ENCODE peak calls at places on chromosomes 13 and 19, in eight cellular contexts. One of them, this sample, is unnamed.

GRCh38 chr19:55210120-55210493 is 806 bp upstream of the PTPRH start:
- DNase-seq in dorsolateral prefrontal cortex: no peak
- DNase-seq in AG10803: peak; percentile 92
- DNase-seq in tibial artery: no peak
- DNase-seq in cardiac fibroblast: peak; percentile 96
- DNase-seq in heart right ventricle: no peak
- DNase-seq in mucosa of descending colon: no peak
- DNase-seq in A549: peak; percentile 96
- DNase-seq in this sample: no peak

GRCh38 chr13:73767747-73768315 is 366.4 kb downstream of the KLF12 start:
- DNase-seq in tibial artery: no peak
- DNase-seq in heart right ventricle: no peak
- DNase-seq in cardiac fibroblast: peak; percentile 17
- DNase-seq in mucosa of descending colon: peak; percentile 47
- DNase-seq in AG10803: no peak
- DNase-seq in A549: peak; percentile 1
- DNase-seq in dorsolateral prefrontal cortex: no peak
- DNase-seq in this sample: no peak

GRCh38 chr13:20221772-20222171 is 10.3 kb downstream of the GJB6 start:
- DNase-seq in mucosa of descending colon: no peak
- DNase-seq in A549: no peak
- DNase-seq in heart right ventricle: no peak
- DNase-seq in dorsolateral prefrontal cortex: no peak
- DNase-seq in AG10803: peak; percentile 61
- DNase-seq in tibial artery: no peak
- DNase-seq in cardiac fibroblast: no peak
- DNase-seq in this sample: no peak

GRCh38 chr13:100403675-100404074 is 184.9 kb downstream of the GGACT start:
- DNase-seq in tibial artery: no peak
- DNase-seq in A549: no peak
- DNase-seq in AG10803: no peak
- DNase-seq in cardiac fibroblast: no peak
- DNase-seq in heart right ventricle: no peak
- DNase-seq in mucosa of descending colon: no peak
- DNase-seq in dorsolateral prefrontal cortex: no peak
- DNase-seq in this sample: no peak

GRCh38 chr13:99320693-99321481 is 13.7 kb upstream of the GPR183 start:
- DNase-seq in mucosa of descending colon: no peak
- DNase-seq in cardiac fibroblast: peak; percentile 96
- DNase-seq in heart right ventricle: no peak
- DNase-seq in tibial artery: no peak
- DNase-seq in dorsolateral prefrontal cortex: no peak
- DNase-seq in AG10803: peak; percentile 88
- DNase-seq in A549: peak; percentile 42
- DNase-seq in this sample: no peak

GRCh38 chr19:4582980-4583842 is 23.7 kb upstream of the SEMA6B start:
- DNase-seq in cardiac fibroblast: no peak
- DNase-seq in dorsolateral prefrontal cortex: no peak
- DNase-seq in mucosa of descending colon: no peak
- DNase-seq in A549: no peak
- DNase-seq in heart right ventricle: no peak
- DNase-seq in tibial artery: no peak
- DNase-seq in AG10803: no peak
- DNase-seq in this sample: no peak

GRCh38 chr13:26476111-26476743 is 81.3 kb upstream of the WASF3 start:
- DNase-seq in AG10803: peak; percentile 71
- DNase-seq in cardiac fibroblast: peak; percentile 75
- DNase-seq in heart right ventricle: no peak
- DNase-seq in A549: no peak
- DNase-seq in tibial artery: no peak
- DNase-seq in mucosa of descending colon: no peak
- DNase-seq in dorsolateral prefrontal cortex: no peak
- DNase-seq in this sample: no peak

GRCh38 chr19:36081385-36081784 is 26.7 kb downstream of the WDR62 start:
- DNase-seq in dorsolateral prefrontal cortex: peak; percentile 69
- DNase-seq in A549: no peak
- DNase-seq in AG10803: peak; percentile 9
- DNase-seq in mucosa of descending colon: no peak
- DNase-seq in cardiac fibroblast: peak; percentile 5
- DNase-seq in tibial artery: no peak
- DNase-seq in heart right ventricle: no peak
- DNase-seq in this sample: no peak

GRCh38 chr13:112510002-112510780 is 77.8 kb downstream of the TUBGCP3 start:
- DNase-seq in AG10803: peak; percentile 78
- DNase-seq in dorsolateral prefrontal cortex: peak; percentile 37
- DNase-seq in heart right ventricle: no peak
- DNase-seq in mucosa of descending colon: peak; percentile 11
- DNase-seq in cardiac fibroblast: peak; percentile 67
- DNase-seq in tibial artery: no peak
- DNase-seq in A549: peak; percentile 72
- DNase-seq in this sample: no peak

GRCh38 chr19:55491546-55492360 is 3.5 kb downstream of the SSC5D start:
- DNase-seq in dorsolateral prefrontal cortex: no peak
- DNase-seq in AG10803: peak; percentile 23
- DNase-seq in mucosa of descending colon: no peak
- DNase-seq in tibial artery: no peak
- DNase-seq in A549: no peak
- DNase-seq in heart right ventricle: no peak
- DNase-seq in cardiac fibroblast: no peak
- DNase-seq in this sample: no peak

GRCh38 chr19:16714702-16715294 is 4.8 kb upstream of the NWD1 start:
- DNase-seq in tibial artery: peak; percentile 67
- DNase-seq in A549: peak; percentile 52
- DNase-seq in AG10803: peak; percentile 19
- DNase-seq in mucosa of descending colon: peak; percentile 73
- DNase-seq in heart right ventricle: peak; percentile 47
- DNase-seq in dorsolateral prefrontal cortex: peak; percentile 65
- DNase-seq in cardiac fibroblast: peak; percentile 56
- DNase-seq in this sample: no peak

GRCh38 chr19:14138576-14139265 is 2.3 kb upstream of the ASF1B start:
- DNase-seq in heart right ventricle: no peak
- DNase-seq in mucosa of descending colon: no peak
- DNase-seq in tibial artery: no peak
- DNase-seq in AG10803: no peak
- DNase-seq in dorsolateral prefrontal cortex: no peak
- DNase-seq in cardiac fibroblast: peak; percentile 57
- DNase-seq in A549: no peak
- DNase-seq in this sample: no peak

GRCh38 chr19:661427-662196 is 1.4 kb downstream of the RNF126 start:
- DNase-seq in heart right ventricle: no peak
- DNase-seq in dorsolateral prefrontal cortex: no peak
- DNase-seq in cardiac fibroblast: peak; percentile 29
- DNase-seq in mucosa of descending colon: peak; percentile 68
- DNase-seq in A549: no peak
- DNase-seq in AG10803: no peak
- DNase-seq in tibial artery: no peak
- DNase-seq in this sample: no peak
- H3K4me3 ChIP-seq in heart right ventricle: peak overlapping the region; percentile 87
- H3K4me3 ChIP-seq in dorsolateral prefrontal cortex: peak overlapping the region; percentile 99
- H3K4me3 ChIP-seq in cardiac fibroblast: peak overlapping the region; percentile 81
- H3K4me3 ChIP-seq in mucosa of descending colon: peak overlapping the region; percentile 100
- H3K4me3 ChIP-seq in A549: peak overlapping the region; percentile 100
- H3K4me3 ChIP-seq in AG10803: peak overlapping the region; percentile 78
- H3K4me3 ChIP-seq in tibial artery: peak overlapping the region; percentile 79
- H3K4me3 ChIP-seq in this sample: peak overlapping the region; percentile 100

GRCh38 chr13:106685142-106685541 is 117.2 kb upstream of the ARGLU1 start:
- DNase-seq in A549: no peak
- DNase-seq in dorsolateral prefrontal cortex: no peak
- DNase-seq in cardiac fibroblast: no peak
- DNase-seq in AG10803: no peak
- DNase-seq in heart right ventricle: no peak
- DNase-seq in mucosa of descending colon: no peak
- DNase-seq in tibial artery: no peak
- DNase-seq in this sample: no peak

GRCh38 chr13:106683179-106683578 is 115.2 kb upstream of the ARGLU1 start:
- DNase-seq in heart right ventricle: no peak
- DNase-seq in tibial artery: no peak
- DNase-seq in dorsolateral prefrontal cortex: no peak
- DNase-seq in cardiac fibroblast: no peak
- DNase-seq in A549: no peak
- DNase-seq in mucosa of descending colon: no peak
- DNase-seq in AG10803: no peak
- DNase-seq in this sample: no peak

GRCh38 chr13:106688940-106689339 is 121.0 kb upstream of the ARGLU1 start:
- DNase-seq in A549: no peak
- DNase-seq in mucosa of descending colon: no peak
- DNase-seq in dorsolateral prefrontal cortex: no peak
- DNase-seq in cardiac fibroblast: no peak
- DNase-seq in AG10803: no peak
- DNase-seq in tibial artery: no peak
- DNase-seq in heart right ventricle: no peak
- DNase-seq in this sample: no peak

GRCh38 chr13:106680796-106681482 is 113.0 kb upstream of the ARGLU1 start:
- DNase-seq in A549: no peak
- DNase-seq in tibial artery: no peak
- DNase-seq in heart right ventricle: peak; percentile 23
- DNase-seq in cardiac fibroblast: no peak
- DNase-seq in mucosa of descending colon: no peak
- DNase-seq in dorsolateral prefrontal cortex: peak; percentile 45
- DNase-seq in AG10803: no peak
- DNase-seq in this sample: no peak

DNA sequence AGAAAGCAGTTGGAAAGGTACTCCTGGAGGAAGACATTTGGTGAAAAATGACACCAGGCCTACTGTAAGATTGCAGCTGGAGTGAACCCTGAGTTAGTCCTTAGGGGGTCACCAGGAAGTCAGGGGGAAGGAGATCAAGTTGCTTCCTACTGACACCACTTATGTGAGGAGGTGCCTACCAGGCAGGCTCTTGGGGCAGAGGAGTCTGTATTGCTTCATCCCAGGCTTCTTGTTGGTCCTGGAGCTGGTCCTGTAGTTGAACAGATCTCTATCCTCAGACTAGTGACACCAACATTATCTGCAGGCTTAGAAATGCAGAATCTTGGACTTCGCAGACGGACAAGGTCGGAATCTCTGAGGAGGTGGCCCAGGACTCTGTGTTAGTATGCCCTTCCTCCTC is 116.0 kb upstream of the ARGLU1 start:
- DNase-seq in mucosa of descending colon: no peak
- DNase-seq in tibial artery: no peak
- DNase-seq in heart right ventricle: no peak
- DNase-seq in AG10803: no peak
- DNase-seq in dorsolateral prefrontal cortex: no peak
- DNase-seq in cardiac fibroblast: no peak
- DNase-seq in A549: no peak
- DNase-seq in this sample: no peak
- TF ChIP-seq CTCF in mucosa of descending colon: no peak
- TF ChIP-seq CTCF in tibial artery: no peak
- TF ChIP-seq CTCF in heart right ventricle: no peak
- TF ChIP-seq CTCF in AG10803: no peak
- TF ChIP-seq CTCF in dorsolateral prefrontal cortex: no peak
- TF ChIP-seq CTCF in cardiac fibroblast: no peak
- TF ChIP-seq CTCF in A549: no peak
- TF ChIP-seq CTCF in this sample: no peak

GRCh38 chr19:29495971-29496441 is 29.8 kb upstream of the VSTM2B start:
- DNase-seq in AG10803: no peak
- DNase-seq in dorsolateral prefrontal cortex: peak; percentile 22
- DNase-seq in cardiac fibroblast: no peak
- DNase-seq in mucosa of descending colon: no peak
- DNase-seq in heart right ventricle: no peak
- DNase-seq in tibial artery: peak; percentile 45
- DNase-seq in A549: no peak
- DNase-seq in this sample: no peak

GRCh38 chr19:29499261-29499920 is 26.4 kb upstream of the VSTM2B start:
- DNase-seq in A549: peak; percentile 22
- DNase-seq in cardiac fibroblast: no peak
- DNase-seq in AG10803: no peak
- DNase-seq in heart right ventricle: no peak
- DNase-seq in mucosa of descending colon: no peak
- DNase-seq in tibial artery: peak; percentile 33
- DNase-seq in dorsolateral prefrontal cortex: peak; percentile 22
- DNase-seq in this sample: no peak

GRCh38 chr19:29495091-29495490 is 30.7 kb upstream of the VSTM2B start:
- DNase-seq in A549: no peak
- DNase-seq in cardiac fibroblast: no peak
- DNase-seq in dorsolateral prefrontal cortex: peak; percentile 2
- DNase-seq in heart right ventricle: no peak
- DNase-seq in tibial artery: peak; percentile 24
- DNase-seq in AG10803: no peak
- DNase-seq in mucosa of descending colon: no peak
- DNase-seq in this sample: no peak

GRCh38 chr19:29497686-29498436 is 27.9 kb upstream of the VSTM2B start:
- DNase-seq in heart right ventricle: no peak
- DNase-seq in mucosa of descending colon: no peak
- DNase-seq in dorsolateral prefrontal cortex: peak; percentile 19
- DNase-seq in A549: no peak
- DNase-seq in cardiac fibroblast: no peak
- DNase-seq in AG10803: no peak
- DNase-seq in tibial artery: peak; percentile 43
- DNase-seq in this sample: no peak

GRCh38 chr19:29497241-29497640 is 28.6 kb upstream of the VSTM2B start:
- DNase-seq in heart right ventricle: no peak
- DNase-seq in dorsolateral prefrontal cortex: peak; percentile 5
- DNase-seq in cardiac fibroblast: no peak
- DNase-seq in tibial artery: peak; percentile 42
- DNase-seq in AG10803: no peak
- DNase-seq in mucosa of descending colon: no peak
- DNase-seq in A549: no peak
- DNase-seq in this sample: no peak
- H3K4me3 ChIP-seq in heart right ventricle: no peak overlapping the region
- H3K4me3 ChIP-seq in dorsolateral prefrontal cortex: no peak overlapping the region
- H3K4me3 ChIP-seq in cardiac fibroblast: no peak overlapping the region
- H3K4me3 ChIP-seq in tibial artery: no peak overlapping the region
- H3K4me3 ChIP-seq in AG10803: no peak overlapping the region
- H3K4me3 ChIP-seq in mucosa of descending colon: no peak overlapping the region
- H3K4me3 ChIP-seq in A549: no peak overlapping the region
- H3K4me3 ChIP-seq in this sample: no peak overlapping the region

DNA sequence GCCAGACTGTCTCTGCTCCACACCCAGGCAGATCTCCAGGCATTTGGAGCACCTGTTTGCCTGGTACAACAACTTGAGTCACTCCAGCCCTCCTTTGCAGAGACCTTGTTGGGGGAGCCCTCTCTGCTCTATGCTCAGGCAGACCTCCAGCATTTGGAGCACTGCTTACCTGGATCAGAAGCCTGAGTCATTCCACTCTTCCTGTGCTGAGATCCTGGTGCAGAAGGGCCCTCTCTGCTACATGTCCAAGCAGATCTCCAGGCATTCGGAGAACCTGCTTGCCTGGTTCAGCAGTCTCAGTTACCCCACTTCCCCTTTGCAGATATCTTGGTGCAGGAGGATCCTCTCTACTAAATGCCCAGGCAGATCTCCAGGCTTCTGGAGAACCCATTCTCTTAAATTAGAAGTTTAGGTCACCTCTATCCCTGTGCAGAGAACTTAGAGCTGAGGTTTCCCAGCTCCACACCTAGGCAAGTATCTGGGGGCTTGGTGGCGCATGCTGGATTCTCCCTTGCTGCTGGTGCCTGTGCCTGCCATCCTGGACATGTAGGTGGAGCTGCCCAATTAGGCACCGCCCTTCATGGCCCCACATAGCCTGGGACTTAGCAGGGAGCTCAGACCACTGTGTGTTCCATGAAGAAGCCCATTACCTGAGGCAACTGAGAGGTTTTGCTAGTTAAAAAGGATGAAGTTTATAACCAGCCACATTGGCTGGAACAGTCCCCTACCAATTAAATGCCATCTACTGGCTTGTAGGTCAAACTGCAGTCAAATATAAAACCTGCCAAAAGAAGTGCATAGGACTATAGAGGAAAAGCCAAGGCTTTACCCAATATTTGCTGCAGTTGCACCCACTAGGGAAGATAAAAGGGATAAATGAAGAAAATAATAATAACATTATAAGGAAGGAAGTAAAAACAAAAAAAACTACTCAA is 97.6 kb upstream of the SLITRK6 start:
- DNase-seq in cardiac fibroblast: no peak
- DNase-seq in heart right ventricle: no peak
- DNase-seq in tibial artery: no peak
- DNase-seq in A549: peak; percentile 4
- DNase-seq in dorsolateral prefrontal cortex: no peak
- DNase-seq in AG10803: no peak
- DNase-seq in mucosa of descending colon: no peak
- DNase-seq in this sample: no peak
- TF ChIP-seq CTCF in cardiac fibroblast: no peak
- TF ChIP-seq CTCF in heart right ventricle: no peak
- TF ChIP-seq CTCF in tibial artery: no peak
- TF ChIP-seq CTCF in A549: no peak
- TF ChIP-seq CTCF in dorsolateral prefrontal cortex: no peak
- TF ChIP-seq CTCF in AG10803: no peak
- TF ChIP-seq CTCF in mucosa of descending colon: no peak
- TF ChIP-seq CTCF in this sample: no peak

This sample was measured in thoracic aorta.